ENCODE peak calls at places on chromosome 22, in seven cellular contexts. W, U, B, H, C, E and Q are unnamed samples.

GRCh38 chr22:21009638-21010425 is 5.1 kb upstream of the P2RX6 start:
- DNase-seq in H (peak; percentile 44), E (no peak), C (peak; percentile 65), W (peak; percentile 88), U (peak; percentile 51), B (peak; percentile 88), Q (peak; percentile 20)

GRCh38 chr22:44341431-44342346 is 28.9 kb upstream of the SHISAL1 start:
- DNase-seq in C (no peak), E (no peak), U (no peak), W (peak; percentile 61), H (no peak), B (peak; percentile 61), Q (no peak)

GRCh38 chr22:48275412-48275811 is 1513.0 kb downstream of the TBC1D22A start:
- DNase-seq in H (no peak), E (no peak), C (no peak), W (no peak), U (no peak), B (no peak), Q (no peak)

GRCh38 chr22:19772673-19773469 is 12.3 kb downstream of the TBX1 start:
- DNase-seq in B (no peak), C (no peak), U (peak; percentile 83), E (no peak), H (no peak), W (no peak), Q (no peak)

GRCh38 chr22:19132153-19132552 is 1.0 kb downstream of the TSSK2 start:
- DNase-seq in E (no peak), C (no peak), B (no peak), W (no peak), H (no peak), U (no peak), Q (no peak)

GRCh38 chr22:19782533-19782932 is 22.0 kb downstream of the TBX1 start:
- DNase-seq in E (no peak), H (no peak), B (no peak), U (no peak), W (no peak), C (no peak), Q (no peak)

GRCh38 chr22:38348751-38349496 is 31.7 kb upstream of the CSNK1E start:
- DNase-seq in B (no peak), E (no peak), H (no peak), W (no peak), U (no peak), C (no peak), Q (no peak)

GRCh38 chr22:37884420-37884819 is 21.7 kb upstream of the MICALL1 start:
- DNase-seq in B (no peak), H (no peak), E (no peak), C (no peak), W (no peak), U (no peak), Q (no peak)

GRCh38 chr22:44523981-44524759 is 26.1 kb upstream of the RTL6 start:
- DNase-seq in U (no peak), C (no peak), H (no peak), W (peak; percentile 76), B (peak; percentile 44), E (no peak), Q (peak; percentile 93)

GRCh38 chr22:37904572-37905533 is 1.2 kb upstream of the MICALL1 start:
- DNase-seq in E (no peak), W (peak; percentile 84), H (peak; percentile 94), B (peak; percentile 10), C (peak; percentile 58), U (peak; percentile 90), Q (peak; percentile 98)

GRCh38 chr22:24185501-24186351 is 4.4 kb downstream of the SUSD2 start:
- DNase-seq in E (no peak), C (no peak), B (no peak), H (no peak), W (no peak), U (no peak), Q (no peak)

GRCh38 chr22:19473578-19473977 is 5.4 kb downstream of the UFD1 start:
- DNase-seq in U (no peak), E (no peak), W (no peak), C (no peak), B (no peak), H (no peak), Q (no peak)

GRCh38 chr22:32079110-32080089 is 36.3 kb downstream of the SLC5A1 start:
- DNase-seq in C (no peak), B (peak; percentile 37), E (no peak), H (peak; percentile 90), W (peak; percentile 86), U (peak; percentile 5), Q (peak; percentile 67)

GRCh38 chr22:32985899-32986772 is 72.0 kb downstream of the SYN3 start:
- DNase-seq in H (peak; percentile 74), E (no peak), B (peak; percentile 90), U (peak; percentile 8), W (peak; percentile 91), C (peak; percentile 70), Q (peak; percentile 71)

GRCh38 chr22:38086942-38087341 is 3.0 kb upstream of the SLC16A8 start:
- DNase-seq in E (no peak), B (no peak), C (no peak), U (no peak), H (no peak), W (no peak), Q (no peak)

GRCh38 chr22:35552186-35552842 is 11.7 kb downstream of the RASD2 start:
- DNase-seq in E (peak; percentile 69), U (peak; percentile 15), W (peak; percentile 48), H (no peak), B (peak; percentile 52), C (peak; percentile 23), Q (no peak)
- TF ChIP-seq CTCF in E (no peak), U (no peak), W (no peak), H (no peak), B (no peak), C (no peak), Q (no peak)

GRCh38 chr22:39500101-39500500 is 2.0 kb upstream of the MIEF1 start:
- DNase-seq in U (no peak), E (no peak), C (no peak), B (no peak), H (no peak), W (no peak), Q (no peak)

GRCh38 chr22:39502789-39503464 is 837 bp downstream of the MIEF1 start:
- DNase-seq in B (no peak), W (peak; percentile 49), E (no peak), C (no peak), U (no peak), H (no peak), Q (no peak)

GRCh38 chr22:39503590-39503989 is 1.5 kb downstream of the MIEF1 start:
- DNase-seq in B (no peak), E (no peak), U (no peak), W (no peak), C (no peak), H (no peak), Q (no peak)

GRCh38 chr22:39502109-39502788 is at the start of gene MIEF1:
- DNase-seq in W (peak; percentile 99), U (peak; percentile 96), H (peak; percentile 94), C (peak; percentile 96), B (peak; percentile 98), E (peak; percentile 100), Q (peak; percentile 92)

DNA sequence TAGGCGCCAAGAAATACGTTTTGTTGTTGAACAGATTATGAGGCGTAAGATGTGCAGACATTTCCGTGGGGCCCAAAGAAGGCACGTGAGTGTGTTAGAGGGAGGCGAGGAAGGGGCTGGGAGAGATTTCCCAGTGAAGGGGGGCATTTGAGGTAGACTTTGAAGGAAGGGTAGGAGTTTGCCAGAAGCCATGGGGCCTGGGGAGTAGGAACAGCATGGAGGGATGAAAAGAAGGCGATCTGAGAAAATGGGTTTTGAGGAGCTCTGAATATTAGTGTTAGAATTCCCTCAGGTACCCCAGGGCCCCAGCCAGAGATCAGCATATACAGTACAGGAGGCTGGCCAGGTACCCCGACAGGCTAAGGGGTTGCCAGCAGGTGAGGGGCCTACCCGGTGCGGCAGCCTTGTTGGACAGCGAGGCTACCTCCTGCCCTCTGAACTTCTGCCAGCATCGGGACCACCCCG is 414 bp upstream of the MIEF1 start:
- DNase-seq in U (no peak), W (no peak), B (no peak), C (no peak), E (no peak), H (no peak), Q (no peak)
- H3K27ac ChIP-seq in U (no peak overlapping the region), W (peak overlapping the region; percentile 82), B (peak overlapping the region; percentile 39), C (peak overlapping the region; percentile 39), E (peak overlapping the region; percentile 75), H (peak overlapping the region; percentile 4), Q (no peak overlapping the region)

GRCh38 chr22:39664485-39665200 is 94.1 kb downstream of the CACNA1I start:
- DNase-seq in C (no peak), W (peak; percentile 38), H (peak; percentile 44), B (peak; percentile 69), U (no peak), E (no peak), Q (no peak)

GRCh38 chr22:39663751-39664150 is 93.2 kb downstream of the CACNA1I start:
- DNase-seq in B (no peak), E (no peak), W (no peak), H (peak; percentile 82), C (no peak), U (no peak), Q (no peak)

GRCh38 chr22:39661501-39661841 is 90.9 kb downstream of the CACNA1I start:
- DNase-seq in U (no peak), C (no peak), E (no peak), B (no peak), W (no peak), H (no peak), Q (no peak)

GRCh38 chr22:39662677-39663034 is 92.1 kb downstream of the CACNA1I start:
- DNase-seq in W (no peak), B (no peak), H (no peak), C (no peak), U (no peak), E (no peak), Q (no peak)

DNA sequence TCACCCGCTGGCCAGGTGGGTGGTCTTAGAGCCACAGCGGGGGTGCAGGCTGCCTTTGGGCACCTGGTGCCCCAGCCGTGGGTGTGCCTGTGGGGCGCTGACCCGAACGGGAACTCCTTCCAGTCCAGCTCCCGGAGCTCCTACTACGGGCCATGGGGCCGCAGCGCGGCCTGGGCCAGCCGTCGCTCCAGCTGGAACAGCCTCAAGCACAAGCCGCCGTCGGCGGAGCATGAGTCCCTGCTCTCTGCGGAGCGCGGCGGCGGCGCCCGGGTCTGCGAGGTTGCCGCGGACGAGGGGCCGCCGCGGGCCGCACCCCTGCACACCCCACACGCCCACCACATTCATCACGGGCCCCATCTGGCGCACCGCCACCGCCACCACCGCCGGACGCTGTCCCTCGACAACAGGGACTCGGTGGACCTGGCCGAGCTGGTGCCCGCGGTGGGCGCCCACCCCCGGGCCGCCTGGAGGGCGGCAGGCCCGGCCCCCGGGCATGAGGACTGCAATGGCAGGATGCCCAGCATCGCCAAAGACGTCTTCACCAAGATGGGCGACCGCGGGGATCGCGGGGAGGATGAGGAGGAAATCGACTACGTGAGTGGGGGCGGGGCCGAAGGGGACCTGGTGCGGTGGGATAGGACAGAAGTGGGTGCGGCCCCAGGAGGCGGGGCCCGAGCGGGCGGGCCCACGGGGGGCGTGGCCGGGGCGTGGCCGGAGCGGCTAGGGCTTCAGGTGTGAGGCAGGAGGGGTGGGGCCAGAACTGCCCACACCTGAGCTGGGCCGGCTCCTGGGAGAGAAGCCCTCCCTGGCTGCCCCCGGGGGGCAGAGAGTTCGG is 91.5 kb downstream of the CACNA1I start:
- DNase-seq in U (no peak), B (peak; percentile 48), E (peak; percentile 74), H (no peak), W (peak; percentile 69), C (no peak), Q (no peak)
- H3K36me3 ChIP-seq in U (no peaks in the 10 kb centered on the region), B (no peaks in the 10 kb centered on the region), E (no peaks in the 10 kb centered on the region), H (no peaks in the 10 kb centered on the region), W (no peaks in the 10 kb centered on the region), C (no peaks in the 10 kb centered on the region), Q (no peaks in the 10 kb centered on the region)

GRCh38 chr22:43110444-43110926 is at the start of gene BIK:
- DNase-seq in U (peak; percentile 47), E (peak; percentile 78), C (peak; percentile 51), B (peak; percentile 75), W (peak; percentile 68), H (no peak), Q (no peak)
- TF ChIP-seq CTCF in U (peak; percentile 19), E (no peak), C (peak; percentile 60), B (peak; percentile 31), W (peak; percentile 29), H (peak; percentile 22), Q (peak; percentile 40)